ENCODE peak calls at places on chromosomes 1 and 21, in six cellular contexts. S is colonic mucosa; G is GM12865; J is upper lobe of right lung; Q is activated naive CD4-positive, alpha-beta T cell; H is activated T-helper 9 cell treated with anti-CD3 and anti-CD28 coated beads, Interleukin-2, amount 50 U/mL, for 16 hours. B is an unnamed sample.

GRCh38 chr1:1075148-1075935 is 1.2 kb upstream of the RNF223 start:
- DNase-seq in S (no peak), G (no peak), J (peak), Q (no peak), H (no peak), B (no peak)

GRCh38 chr1:55696181-55696580 is 481.0 kb upstream of the USP24 start:
- DNase-seq in S (no peak), G (no peak), J (no peak), Q (no peak), H (no peak), B (no peak)

GRCh38 chr1:172588296-172589291 is 55.6 kb downstream of the SUCO start:
- DNase-seq in S (no peak), G (peak), J (no peak), Q (no peak), H (no peak), B (no peak)

GRCh38 chr1:116226017-116226416 is 114.8 kb downstream of the MAB21L3 start:
- DNase-seq in S (no peak), G (peak), J (no peak), Q (no peak), H (no peak), B (no peak)

GRCh38 chr1:169044296-169044695 is 62.2 kb upstream of the ATP1B1 start:
- DNase-seq in S (no peak), G (peak), J (no peak), Q (no peak), H (no peak), B (no peak)

GRCh38 chr1:169557131-169557530 is 29.1 kb downstream of the F5 start:
- DNase-seq in S (no peak), G (no peak), J (no peak), Q (no peak), H (no peak), B (no peak)

GRCh38 chr21:46401186-46401910 is 57.3 kb upstream of the DIP2A start:
- DNase-seq in S (no peak), G (no peak), J (no peak), Q (no peak), H (no peak), B (no peak)

GRCh38 chr1:209176866-209177430 is 406.6 kb upstream of the CAMK1G start:
- DNase-seq in S (no peak), G (no peak), J (no peak), Q (no peak), H (no peak), B (no peak)

GRCh38 chr1:229161740-229162139 is 109.2 kb upstream of the RAB4A start:
- DNase-seq in S (no peak), G (peak), J (no peak), Q (no peak), H (no peak), B (no peak)

GRCh38 chr21:41112740-41113692 is 54.9 kb upstream of the BACE2 start:
- DNase-seq in S (no peak), G (peak), J (no peak), Q (no peak), H (no peak), B (no peak)